ENCODE peak calls at places on chromosomes 4 and X, in seven cellular contexts. S, V, A, U, F, O and T are unnamed samples.

GRCh38 chr4:141463678-141464077 is 172.7 kb upstream of the IL15 start:
- DNase-seq in S (no peak), V (no peak), A (no peak), U (no peak), F (no peak), O (no peak), T (no peak)

GRCh38 chrX:140467211-140467610 is 37.7 kb downstream of the SOX3 start:
- DNase-seq in S (no peak), V (no peak), A (no peak), U (no peak), F (no peak), O (no peak), T (peak)

GRCh38 chr4:91958651-91959050 is 345.1 kb upstream of the GRID2 start:
- DNase-seq in S (no peak), V (no peak), A (no peak), U (no peak), F (no peak), O (peak), T (peak)

GRCh38 chrX:56231706-56232105 is 450 bp upstream of the KLF8 start:
- DNase-seq in S (no peak), V (no peak), A (no peak), U (no peak), F (no peak), O (no peak), T (no peak)

GRCh38 chrX:143437439-143437838 is 79.8 kb downstream of the SPANXN3 start:
- DNase-seq in S (no peak), V (no peak), A (peak), U (no peak), F (no peak), O (peak), T (no peak)

GRCh38 chr4:43471950-43472349 is 579.4 kb downstream of the GRXCR1 start:
- DNase-seq in S (no peak), V (no peak), A (peak), U (no peak), F (no peak), O (no peak), T (no peak)

GRCh38 chr4:54085284-54085683 is 14.7 kb upstream of the GSX2 start:
- DNase-seq in S (no peak), V (no peak), A (peak), U (no peak), F (peak), O (peak), T (peak)

GRCh38 chr4:122480023-122480422 is 23.5 kb upstream of the IL2 start:
- DNase-seq in S (no peak), V (no peak), A (peak), U (no peak), F (no peak), O (no peak), T (peak)

GRCh38 chr4:3869661-3870566 is 103.7 kb downstream of the ADRA2C start:
- DNase-seq in S (no peak), V (no peak), A (no peak), U (no peak), F (no peak), O (no peak), T (peak)

GRCh38 chr4:170068438-170069128 is 21.2 kb downstream of the AADAT start:
- DNase-seq in S (no peak), V (no peak), A (no peak), U (no peak), F (no peak), O (no peak), T (no peak)

GRCh38 chrX:135421537-135421931 is 210 bp upstream of the SMIM10L2A start:
- DNase-seq in S (peak), V (peak), A (peak), U (peak), F (peak), O (peak), T (peak)

GRCh38 chrX:73262991-73263390 is 48.3 kb upstream of the NAP1L2 start:
- DNase-seq in S (no peak), V (no peak), A (peak), U (no peak), F (no peak), O (peak), T (no peak)

GRCh38 chr4:158292156-158292555 is 81.9 kb downstream of the TMEM144 start:
- DNase-seq in S (no peak), V (no peak), A (no peak), U (no peak), F (no peak), O (no peak), T (no peak)

GRCh38 chrX:3403748-3404147 is 57.3 kb upstream of the MXRA5 start:
- DNase-seq in S (no peak), V (no peak), A (no peak), U (no peak), F (no peak), O (no peak), T (no peak)

GRCh38 chr4:172898715-172899114 is 269.9 kb upstream of the GALNT7 start:
- DNase-seq in S (no peak), V (no peak), A (no peak), U (no peak), F (no peak), O (no peak), T (no peak)

GRCh38 chrX:44785652-44786051 is 58.2 kb upstream of the DUSP21 start:
- DNase-seq in S (no peak), V (no peak), A (peak), U (no peak), F (no peak), O (no peak), T (peak)